ENCODE peak calls at places on chromosomes 12 and 14, in four cellular contexts. Q, M, R and Y are unnamed samples.

GRCh38 chr14:52241102-52241793 is 26.2 kb upstream of the PTGDR start:
- DNase-seq in M (no peak), R (peak; percentile 73), Q (no peak), Y (no peak)

GRCh38 chr12:6039894-6040601 is 84.4 kb downstream of the VWF start:
- DNase-seq in M (peak; percentile 52), Q (peak; percentile 72), R (no peak), Y (no peak)

GRCh38 chr12:124667671-124668337 is 100.4 kb upstream of the NCOR2 start:
- DNase-seq in R (no peak), M (no peak), Q (no peak), Y (no peak)

GRCh38 chr12:4821000-4821399 is 88.7 kb upstream of the KCNA1 start:
- DNase-seq in R (no peak), Q (no peak), M (no peak), Y (no peak)

GRCh38 chr14:102297436-102298170 is 7.4 kb downstream of the MOK start:
- DNase-seq in M (no peak), R (no peak), Q (no peak), Y (no peak)

GRCh38 chr12:53090105-53090504 is 7.4 kb upstream of the IGFBP6 start:
- DNase-seq in R (no peak), Q (no peak), M (no peak), Y (no peak)

GRCh38 chr12:131754184-131754583 is 43.3 kb downstream of the SFSWAP start:
- DNase-seq in R (no peak), M (no peak), Q (no peak), Y (no peak)

GRCh38 chr12:58920102-58920955 is at the start of gene LRIG3:
- DNase-seq in Q (peak; percentile 76), R (peak; percentile 49), M (peak; percentile 20), Y (peak; percentile 68)

GRCh38 chr12:12686472-12686871 is 9.5 kb downstream of the GPR19 start:
- DNase-seq in Q (no peak), R (no peak), M (no peak), Y (no peak)

GRCh38 chr12:33439587-33440011 is at the start of gene SYT10:
- DNase-seq in M (peak; percentile 76), Q (peak; percentile 12), R (no peak), Y (no peak)

GRCh38 chr14:24277606-24278321 is 6.4 kb upstream of the RABGGTA start:
- DNase-seq in R (no peak), Q (no peak), M (no peak), Y (no peak)

GRCh38 chr12:54372113-54372806 is 8.0 kb upstream of the GPR84 start:
- DNase-seq in M (no peak), R (no peak), Q (no peak), Y (no peak)

GRCh38 chr12:51926718-51927117 is 19.4 kb downstream of the ACVRL1 start:
- DNase-seq in R (no peak), M (peak; percentile 63), Q (peak; percentile 62), Y (no peak)

GRCh38 chr12:55720894-55721444 is 776 bp downstream of the RDH5 start:
- DNase-seq in Q (peak; percentile 64), R (peak; percentile 91), M (no peak), Y (no peak)

GRCh38 chr12:14995583-14996425 is 23.0 kb downstream of the PDE6H start:
- DNase-seq in M (peak; percentile 15), Q (no peak), R (peak; percentile 41), Y (peak; percentile 34)

GRCh38 chr14:38079268-38079667 is 128.4 kb upstream of the SSTR1 start:
- DNase-seq in Q (no peak), M (no peak), R (peak; percentile 50), Y (no peak)

GRCh38 chr12:49652921-49653520 is 29.7 kb downstream of the PRPF40B start:
- DNase-seq in Q (no peak), M (no peak), R (no peak), Y (no peak)

GRCh38 chr14:80981673-80982072 is 26.3 kb downstream of the TSHR start:
- DNase-seq in Q (no peak), R (no peak), M (no peak), Y (no peak)

GRCh38 chr14:49852351-49853157 is at the start of gene NEMF:
- DNase-seq in M (peak; percentile 79), R (peak; percentile 45), Q (peak; percentile 86), Y (peak; percentile 52)

GRCh38 chr14:29851397-29851796 is 76.2 kb downstream of the PRKD1 start:
- DNase-seq in Q (no peak), M (no peak), R (no peak), Y (no peak)

GRCh38 chr12:40474630-40475029 is 217.6 kb upstream of the CNTN1 start:
- DNase-seq in M (no peak), R (no peak), Q (no peak), Y (no peak)

GRCh38 chr14:92340938-92341337 is 18.0 kb downstream of the SLC24A4 start:
- DNase-seq in R (no peak), Q (no peak), M (no peak), Y (no peak)

GRCh38 chr12:117645473-117645872 is 284.0 kb upstream of the NOS1 start:
- DNase-seq in M (no peak), Q (no peak), R (no peak), Y (no peak)

GRCh38 chr12:49967042-49967776 is 5.5 kb downstream of the AQP5 start:
- DNase-seq in M (peak; percentile 94), Q (peak; percentile 99), R (peak; percentile 27), Y (no peak)

GRCh38 chr12:8665729-8666128 is 3.1 kb upstream of the MFAP5 start:
- DNase-seq in R (peak; percentile 60), M (no peak), Q (no peak), Y (no peak)

DNA sequence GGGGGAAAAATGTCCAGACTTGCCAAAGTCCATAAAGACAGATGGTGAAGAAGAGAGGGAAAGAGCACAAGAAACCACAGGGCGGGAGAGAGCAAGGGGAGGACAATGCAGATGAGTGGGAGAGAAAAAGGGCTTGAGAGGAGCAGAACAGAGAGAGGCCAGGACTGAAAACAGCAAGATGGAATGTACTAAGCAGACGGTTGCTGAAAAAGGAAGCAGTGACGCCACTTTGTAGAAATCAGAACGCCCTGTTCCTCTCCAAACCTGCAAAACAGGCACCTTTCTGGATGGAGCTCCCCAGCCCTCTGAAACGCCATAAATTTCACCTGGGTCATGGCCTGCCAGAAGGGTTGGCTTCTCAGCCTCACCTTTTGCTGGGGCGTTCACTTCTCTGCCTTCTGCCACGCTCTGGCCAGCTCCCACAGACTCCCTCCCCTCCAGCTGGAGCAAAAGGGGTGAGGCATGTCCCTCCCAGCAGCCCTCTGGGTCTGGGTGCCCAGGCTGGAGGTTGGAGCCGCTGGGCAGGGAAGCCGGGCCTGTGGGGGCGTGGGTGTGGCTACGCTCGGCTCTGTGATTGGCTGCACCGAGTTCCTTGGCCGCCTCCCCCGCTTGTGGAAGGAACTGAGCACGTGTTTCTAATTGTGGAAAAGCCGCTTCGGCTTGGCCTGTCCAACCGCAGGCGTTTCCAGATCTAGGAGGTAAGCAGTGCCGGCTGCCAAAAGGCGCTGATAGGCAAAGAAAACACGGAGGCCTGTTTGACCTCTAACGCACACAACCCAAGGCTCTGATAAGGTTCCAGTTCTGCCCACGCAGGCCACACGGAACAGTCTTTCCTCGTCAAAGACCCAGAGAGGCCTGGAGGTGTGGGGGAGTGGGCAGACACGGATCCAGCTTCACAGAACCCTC is 29.3 kb downstream of the SLC7A8 start:
- DNase-seq in M (peak; percentile 90), Q (peak; percentile 34), R (peak; percentile 62), Y (peak; percentile 73)
- H3K4me3 ChIP-seq in M (peak overlapping the region; percentile 22), Q (no peak overlapping the region), R (peak overlapping the region; percentile 17), Y (no peak overlapping the region)

GRCh38 chr12:93453633-93454032 is 11.9 kb upstream of the UBE2N start:
- DNase-seq in Q (no peak), R (peak; percentile 20), M (no peak), Y (no peak)

GRCh38 chr12:93448796-93449195 is 7.0 kb upstream of the UBE2N start:
- DNase-seq in M (no peak), Q (no peak), R (no peak), Y (no peak)

GRCh38 chr12:93447555-93448265 is 6.0 kb upstream of the UBE2N start:
- DNase-seq in R (no peak), Q (no peak), M (no peak), Y (no peak)

GRCh38 chr12:93451423-93452158 is 9.8 kb upstream of the UBE2N start:
- DNase-seq in Q (no peak), M (no peak), R (no peak), Y (no peak)

GRCh38 chr12:93449277-93449676 is 7.5 kb upstream of the UBE2N start:
- DNase-seq in R (no peak), M (no peak), Q (no peak), Y (no peak)
- TF ChIP-seq CTCF in R (no peak), M (no peak), Q (no peak), Y (no peak)

DNA sequence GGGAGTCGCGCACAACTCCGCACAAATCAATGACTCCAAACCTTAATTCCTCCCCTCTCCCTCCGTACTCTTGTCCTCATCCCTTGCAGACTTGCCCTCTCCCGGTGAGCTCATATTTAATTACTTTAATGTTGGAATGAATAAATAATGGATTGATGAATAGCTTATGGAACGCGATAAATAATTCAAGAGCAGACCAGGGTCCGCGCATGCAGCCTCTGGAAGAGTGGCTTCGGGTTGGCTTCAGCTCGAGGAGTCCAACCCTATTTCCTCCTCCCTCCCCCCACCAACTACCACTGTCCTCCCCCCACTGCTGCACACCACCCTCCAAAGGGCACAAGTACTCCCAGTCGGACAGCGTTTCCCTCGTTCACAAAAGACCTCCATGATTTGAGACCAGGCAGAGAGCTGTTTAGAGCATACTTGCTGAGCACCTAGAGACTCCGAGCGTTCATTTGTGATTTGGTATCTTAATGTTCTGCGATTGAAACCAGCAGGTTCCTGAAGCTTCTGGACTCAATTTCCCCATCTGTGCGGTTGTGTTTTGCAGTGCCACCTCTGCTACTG is 621 bp upstream of the SIX1 start:
- DNase-seq in R (no peak), Q (no peak), M (no peak), Y (no peak)
- H3K4me3 ChIP-seq in R (peak overlapping the region; percentile 81), Q (peak overlapping the region; percentile 61), M (peak overlapping the region; percentile 32), Y (peak overlapping the region; percentile 30)

GRCh38 chr14:36863271-36863670 is 201.6 kb downstream of the PAX9 start:
- DNase-seq in M (no peak), Q (no peak), R (no peak), Y (no peak)
- TF ChIP-seq CTCF in M (peak; percentile 3), Q (no peak), R (no peak), Y (no peak)

GRCh38 chr14:65229431-65230286 is 127.3 kb upstream of the MAX start:
- DNase-seq in M (peak; percentile 28), R (no peak), Q (peak; percentile 44), Y (no peak)
- H3K4me3 ChIP-seq in M (no peak overlapping the region), R (peak overlapping the region; percentile 16), Q (peak overlapping the region; percentile 53), Y (peak overlapping the region; percentile 0)

DNA sequence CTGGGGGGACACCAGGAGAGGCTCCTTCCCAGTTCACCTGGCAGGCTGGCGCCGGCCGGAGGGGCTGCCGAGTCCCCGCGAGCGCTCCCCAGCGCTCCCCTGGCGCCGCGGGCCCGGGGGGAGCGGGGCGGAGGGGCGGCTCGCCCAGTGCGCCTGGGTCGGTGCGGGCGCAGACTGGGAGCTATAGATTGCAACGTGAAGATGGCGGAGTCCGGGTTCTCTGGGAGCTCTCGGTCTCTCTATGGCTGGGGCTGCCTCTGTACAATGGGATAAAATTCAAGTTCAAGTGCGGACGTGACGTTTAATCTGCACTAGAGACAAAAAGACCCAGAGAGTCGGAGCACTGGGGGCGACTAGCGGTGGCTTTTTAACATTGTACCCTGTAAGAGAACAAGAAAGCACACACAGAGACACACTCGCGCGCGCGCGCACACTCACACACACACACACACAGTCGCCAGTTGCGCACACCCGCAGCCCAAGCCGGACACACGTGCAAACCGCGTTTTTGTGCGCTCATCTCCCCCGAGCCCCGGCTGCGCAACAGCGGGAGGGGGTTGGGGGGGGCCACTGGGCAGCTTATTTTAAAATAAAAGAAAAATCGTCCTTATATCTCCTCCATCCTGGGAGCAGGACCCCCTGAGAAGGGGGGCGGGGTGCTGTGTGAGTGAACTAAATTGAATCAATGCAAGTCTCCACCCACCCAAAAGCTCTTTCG is at the start of gene BCL11B:
- DNase-seq in M (peak; percentile 39), R (peak; percentile 16), Q (peak; percentile 83), Y (peak; percentile 82)
- TF ChIP-seq CTCF in M (peak; percentile 28), R (peak; percentile 52), Q (peak; percentile 63), Y (peak; percentile 64)